ENCODE peak calls at places on chromosomes 2 and 18, in five cellular contexts. M is AG20443, I is WTC11, H is left ventricle myocardium superior, N is kidney tubule cell. D is an unnamed sample.

GRCh38 chr2:8456149-8457091 is 225.4 kb upstream of the ID2 start:
- DNase-seq in N (no peak), M (no peak), I (no peak), H (no peak), D (no peak)

GRCh38 chr2:219042157-219042556 is 841 bp upstream of the CFAP65 start:
- DNase-seq in H (no peak), M (no peak), I (no peak), N (no peak), D (no peak)

GRCh38 chr2:26033270-26033768 is 565 bp upstream of the RAB10 start:
- DNase-seq in M (no peak), H (peak), I (peak), N (peak), D (peak)

GRCh38 chr2:33021542-33022259 is 74.9 kb downstream of the LTBP1 start:
- DNase-seq in M (no peak), H (no peak), I (no peak), N (peak), D (no peak)

GRCh38 chr18:35729971-35730668 is 148.6 kb downstream of the GALNT1 start:
- DNase-seq in H (no peak), M (no peak), I (no peak), N (peak), D (peak)

GRCh38 chr2:236977199-236977883 is 108.3 kb upstream of the COPS8 start:
- DNase-seq in N (no peak), M (no peak), H (no peak), I (no peak), D (no peak)

GRCh38 chr2:219702796-219703545 is 75.5 kb downstream of the SLC4A3 start:
- DNase-seq in I (no peak), M (no peak), N (no peak), H (no peak), D (no peak)

GRCh38 chr2:121993682-121994081 is 238.2 kb downstream of the TSN start:
- DNase-seq in I (no peak), M (peak), N (no peak), H (no peak), D (no peak)

GRCh38 chr2:234594715-234595114 is 97.8 kb upstream of the ARL4C start:
- DNase-seq in H (no peak), N (no peak), M (no peak), I (no peak), D (no peak)

GRCh38 chr2:166762746-166763145 is 125.5 kb upstream of the XIRP2 start:
- DNase-seq in N (no peak), M (no peak), H (no peak), I (no peak), D (no peak)

GRCh38 chr2:83196225-83196624 is 1262.9 kb downstream of the SUCLG1 start:
- DNase-seq in I (no peak), H (no peak), M (peak), N (peak), D (peak)

GRCh38 chr2:101127319-101128056 is 23.7 kb downstream of the TBC1D8 start:
- DNase-seq in I (no peak), N (no peak), M (no peak), H (no peak), D (no peak)

GRCh38 chr2:70921839-70922590 is 13.7 kb upstream of the ATP6V1B1 start:
- DNase-seq in N (peak), I (no peak), H (no peak), M (no peak), D (no peak)

GRCh38 chr18:32095571-32096229 is 4.0 kb downstream of the RNF138 start:
- DNase-seq in M (no peak), N (no peak), I (no peak), H (no peak), D (no peak)

GRCh38 chr18:21682276-21683051 is 22.1 kb downstream of the ABHD3 start:
- DNase-seq in H (no peak), N (peak), M (peak), I (no peak), D (peak)

GRCh38 chr2:67054725-67055124 is 342.4 kb upstream of the ETAA1 start:
- DNase-seq in I (no peak), N (no peak), H (no peak), M (no peak), D (no peak)

GRCh38 chr18:47993409-47993808 is 63.0 kb upstream of the SMAD2 start:
- DNase-seq in H (no peak), I (no peak), N (no peak), M (no peak), D (no peak)

GRCh38 chr2:121197369-121198091 is 87.5 kb downstream of the TFCP2L1 start:
- DNase-seq in H (peak), N (peak), I (no peak), M (peak), D (peak)

GRCh38 chr2:228094377-228094921 is 87.0 kb downstream of the SPHKAP start:
- DNase-seq in M (peak), I (no peak), H (no peak), N (no peak), D (no peak)

GRCh38 chr2:107986278-107987217 is at the start of gene SLC5A7:
- DNase-seq in M (no peak), I (peak), N (no peak), H (peak), D (no peak)

GRCh38 chr2:189210250-189211075 is 30.9 kb upstream of the COL5A2 start:
- DNase-seq in I (no peak), M (peak), N (peak), H (peak), D (peak)

GRCh38 chr2:41720298-41720697 is 327.5 kb upstream of the PKDCC start:
- DNase-seq in N (no peak), H (no peak), I (no peak), M (no peak), D (peak)

GRCh38 chr2:51103205-51103604 is 71.3 kb upstream of the NRXN1 start:
- DNase-seq in N (peak), H (peak), I (peak), M (no peak), D (peak)

GRCh38 chr2:176583530-176584101 is 314.4 kb downstream of the MTX2 start:
- DNase-seq in H (no peak), N (peak), I (no peak), M (peak), D (peak)

GRCh38 chr18:73409242-73409641 is 541.5 kb upstream of the NETO1 start:
- DNase-seq in I (no peak), N (no peak), M (no peak), H (no peak), D (no peak)

GRCh38 chr2:160105366-160105765 is 43.0 kb upstream of the PLA2R1 start:
- DNase-seq in M (no peak), N (no peak), H (no peak), I (no peak), D (no peak)

GRCh38 chr2:111896576-111896975 is 1.8 kb upstream of the MERTK start:
- DNase-seq in M (no peak), H (no peak), I (no peak), N (no peak), D (no peak)

GRCh38 chr2:177984739-177985138 is 87.8 kb downstream of the PDE11A start:
- DNase-seq in M (no peak), H (no peak), I (no peak), N (peak), D (peak)

GRCh38 chr2:137115081-137115713 is 349.9 kb downstream of the THSD7B start:
- DNase-seq in M (no peak), H (no peak), N (no peak), I (no peak), D (no peak)

GRCh38 chr2:200051621-200051945 is 96.2 kb downstream of the MAIP1 start:
- DNase-seq in N (peak), I (no peak), M (no peak), H (no peak), D (no peak)

GRCh38 chr2:64210816-64211215 is 66.6 kb upstream of the PELI1 start:
- DNase-seq in N (peak), H (no peak), M (no peak), I (no peak), D (no peak)

GRCh38 chr2:172734711-172735645 is 667 bp upstream of the RAPGEF4 start:
- DNase-seq in I (no peak), N (no peak), M (peak), H (no peak), D (no peak)

GRCh38 chr2:56117764-56118163 is 66.0 kb upstream of the CCDC85A start:
- DNase-seq in M (no peak), I (peak), H (no peak), N (no peak), D (no peak)

GRCh38 chr2:79368116-79368630 is 144.7 kb upstream of the CTNNA2 start:
- DNase-seq in M (no peak), I (no peak), N (no peak), H (no peak), D (no peak)

GRCh38 chr2:95023222-95023597 is 2.3 kb upstream of the MAL start:
- DNase-seq in N (peak), H (no peak), I (no peak), M (no peak), D (peak)

GRCh38 chr2:216553093-216553478 is 54.4 kb downstream of the RPL37A start:
- DNase-seq in N (peak), I (no peak), M (peak), H (no peak), D (no peak)